ENCODE peak calls at places on chromosome 6, in ten cellular contexts. N is uterus, E is cardiac muscle cell, P is ovary, R is psoas muscle, G is tibial artery, C is dorsolateral prefrontal cortex, O is fibroblast of mammary gland, H is WERI-Rb-1, M is neural progenitor cell. Q is an unnamed sample.

GRCh38 chr6:112680076-112680475 is 332.9 kb downstream of the RFPL4B start:
- DNase-seq in E (no peak), M (no peak), H (no peak), C (no peak), P (no peak), R (no peak), O (no peak), N (no peak), G (no peak), Q (no peak)

GRCh38 chr6:168828800-168829199 is 387.8 kb downstream of the SMOC2 start:
- DNase-seq in R (no peak), P (no peak), H (no peak), N (no peak), O (peak; percentile 13), C (no peak), E (no peak), M (no peak), G (no peak), Q (peak; percentile 53)

GRCh38 chr6:47008397-47008763 is 33.8 kb downstream of the ADGRF1 start:
- DNase-seq in M (no peak), O (no peak), H (no peak), P (no peak), C (no peak), N (no peak), R (no peak), E (no peak), G (no peak), Q (no peak)

GRCh38 chr6:22320750-22321149 is 23.9 kb upstream of the PRL start:
- DNase-seq in N (no peak), G (no peak), P (no peak), C (no peak), R (no peak), E (no peak), O (peak; percentile 89), H (no peak), M (no peak), Q (peak; percentile 67)

GRCh38 chr6:154503576-154504501 is 6.6 kb downstream of the CNKSR3 start:
- DNase-seq in G (no peak), M (no peak), O (no peak), R (no peak), C (no peak), P (no peak), H (no peak), N (no peak), E (no peak), Q (peak; percentile 28)

GRCh38 chr6:26230336-26230735 is 134.7 kb upstream of the BTN3A2 start:
- DNase-seq in R (no peak), M (no peak), N (no peak), C (no peak), H (no peak), E (no peak), G (no peak), O (no peak), P (no peak), Q (peak; percentile 53)

GRCh38 chr6:167103041-167103816 is 19.7 kb upstream of the CCR6 start:
- DNase-seq in O (no peak), R (no peak), H (no peak), M (no peak), E (no peak), C (no peak), N (no peak), P (no peak), G (no peak), Q (no peak)

GRCh38 chr6:168650686-168651085 is 209.7 kb downstream of the SMOC2 start:
- DNase-seq in O (no peak), E (no peak), P (peak; percentile 45), C (no peak), N (peak; percentile 67), H (no peak), G (no peak), R (no peak), M (no peak), Q (no peak)

GRCh38 chr6:136655251-136656014 is 105.2 kb upstream of the MAP7 start:
- DNase-seq in C (no peak), M (no peak), E (peak; percentile 35), R (no peak), O (no peak), P (no peak), N (no peak), H (peak; percentile 64), G (no peak), Q (peak; percentile 31)

GRCh38 chr6:114344971-114345274 is 2.1 kb upstream of the HS3ST5 start:
- DNase-seq in P (no peak), O (no peak), R (no peak), G (no peak), C (no peak), M (no peak), E (no peak), H (no peak), N (no peak), Q (no peak)
- H3K4me3 ChIP-seq in P (no peak overlapping the region), O (no peak overlapping the region), R (no peak overlapping the region), G (no peak overlapping the region), C (no peak overlapping the region), M (no peak overlapping the region), E (no peak overlapping the region), H (no peak overlapping the region), N (no peak overlapping the region), Q (no peak overlapping the region)

GRCh38 chr6:148932208-148932607 is 185.4 kb downstream of the UST start:
- DNase-seq in G (no peak), O (no peak), R (no peak), H (no peak), N (no peak), P (no peak), C (no peak), E (no peak), M (no peak), Q (no peak)
- TF ChIP-seq CTCF in G (no peak), O (no peak), R (no peak), H (no peak), N (no peak), P (no peak), C (no peak), E (no peak), M (no peak), Q (no peak)

DNA sequence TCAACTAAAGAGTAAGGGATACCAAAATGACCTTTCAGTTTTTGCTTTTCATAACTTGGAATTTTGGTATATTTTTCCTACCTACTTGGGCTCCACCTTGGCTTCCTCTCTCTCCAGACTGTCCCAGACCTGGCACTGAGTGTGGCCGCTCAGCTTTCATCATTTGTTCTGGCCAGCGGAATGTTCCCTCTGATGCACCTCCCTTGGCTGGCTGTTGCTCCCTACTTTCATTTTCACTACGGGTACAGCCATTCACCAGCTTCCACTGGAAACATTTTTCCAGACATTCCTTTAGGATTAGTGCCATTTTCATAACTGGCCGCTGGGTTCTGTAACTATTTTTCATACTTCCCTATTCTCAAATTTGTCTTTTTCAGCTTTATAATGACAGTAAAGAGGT is 487.4 kb downstream of the TENT5A start:
- DNase-seq in E (no peak), C (no peak), H (no peak), O (peak; percentile 62), G (peak; percentile 71), R (peak; percentile 58), P (no peak), N (no peak), M (no peak), Q (peak; percentile 64)
- H3K4me3 ChIP-seq in E (no peak overlapping the region), C (no peak overlapping the region), H (no peak overlapping the region), O (peak overlapping the region; percentile 20), G (peak overlapping the region; percentile 41), R (peak overlapping the region; percentile 44), P (peak overlapping the region; percentile 20), N (peak overlapping the region; percentile 12), M (no peak overlapping the region), Q (peak overlapping the region; percentile 46)

DNA sequence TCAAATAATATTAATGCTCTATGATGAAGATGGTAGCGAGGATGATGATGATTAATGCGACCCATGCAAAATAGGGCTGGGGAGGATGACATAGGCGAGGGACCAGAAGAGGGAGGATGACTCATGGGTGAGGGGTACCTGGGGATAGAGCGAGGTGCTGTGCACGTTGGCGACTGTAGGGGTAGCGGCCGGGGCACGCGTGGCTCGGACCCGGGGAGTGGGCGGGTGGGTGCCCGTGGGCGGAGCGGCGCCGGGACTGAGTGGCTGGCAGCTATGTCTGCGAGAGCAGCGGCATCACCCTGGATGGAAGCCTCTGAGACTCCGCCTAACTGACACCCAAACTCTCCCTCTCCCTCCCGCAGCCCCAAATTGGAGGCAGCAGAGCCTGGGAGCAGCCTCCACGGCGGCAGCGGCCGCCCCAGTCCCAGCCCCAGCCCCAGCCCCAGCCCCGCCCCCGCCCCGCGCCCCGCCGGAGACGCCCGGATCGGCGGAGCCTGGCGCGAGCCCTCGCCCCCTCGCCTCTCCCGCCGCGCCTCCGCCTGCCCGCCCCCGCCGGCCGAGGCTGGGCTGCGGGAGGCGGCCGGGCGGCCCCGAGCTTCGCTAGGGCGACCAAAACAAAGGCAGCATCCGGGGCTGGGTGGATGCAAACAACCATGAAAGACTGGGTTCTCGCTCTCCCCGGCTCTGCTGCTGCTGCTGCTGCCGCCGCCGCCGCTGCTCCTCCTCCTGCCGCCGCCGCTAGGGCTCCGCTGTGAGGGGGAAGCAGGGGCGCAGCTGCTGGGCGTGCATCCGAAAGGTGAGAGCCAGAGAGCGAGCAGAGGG is at the start of gene RIMS1:
- DNase-seq in N (no peak), H (peak; percentile 62), O (no peak), E (peak; percentile 63), M (peak; percentile 84), P (no peak), R (peak; percentile 39), G (peak; percentile 64), C (peak; percentile 42), Q (no peak)
- TF ChIP-seq CTCF in N (no peak), H (peak; percentile 51), O (no peak), E (peak; percentile 36), M (peak; percentile 53), P (no peak), R (no peak), G (peak; percentile 13), C (no peak), Q (no peak)

DNA sequence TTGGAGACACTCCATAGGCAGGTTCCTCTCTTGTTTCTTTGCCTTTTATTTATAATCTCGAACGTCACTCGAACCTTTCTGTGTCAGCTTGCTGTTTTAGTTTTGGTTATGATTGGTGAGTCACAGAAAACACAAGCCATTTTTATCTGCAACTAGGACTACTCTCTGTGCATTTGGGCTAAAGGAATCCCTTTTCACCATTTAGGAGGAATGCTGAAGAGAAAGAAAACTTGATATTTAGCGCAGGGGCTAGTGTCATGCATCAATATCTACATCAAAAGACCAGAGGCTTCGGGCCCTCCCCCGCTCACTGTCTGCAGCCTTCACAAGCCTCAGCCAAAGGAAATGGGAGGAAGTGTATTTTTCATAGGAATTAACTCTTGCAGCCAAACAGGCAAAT is 507.8 kb upstream of the CITED2 start:
- DNase-seq in P (no peak), G (no peak), N (no peak), R (no peak), M (no peak), E (no peak), H (peak; percentile 12), C (no peak), O (peak; percentile 31), Q (peak; percentile 65)
- H3K4me3 ChIP-seq in P (no peak overlapping the region), G (no peak overlapping the region), N (no peak overlapping the region), R (peak overlapping the region; percentile 49), M (no peak overlapping the region), E (no peak overlapping the region), H (no peak overlapping the region), C (no peak overlapping the region), O (no peak overlapping the region), Q (no peak overlapping the region)

GRCh38 chr6:163443985-163444553 is 29.6 kb downstream of the QKI start:
- DNase-seq in O (no peak), H (no peak), P (no peak), M (peak; percentile 17), R (no peak), G (no peak), C (no peak), E (no peak), N (no peak), Q (no peak)
- TF ChIP-seq CTCF in O (peak; percentile 9), H (no peak), P (no peak), M (peak; percentile 9), R (no peak), G (no peak), C (no peak), E (no peak), N (no peak), Q (peak; percentile 10)